ENCODE peak calls at places on chromosomes 1 and 21, in six cellular contexts. One of them, this sample, is unnamed.

GRCh38 chr21:35562876-35563275 is 497.4 kb downstream of the SETD4 start:
- DNase-seq in foreskin keratinocyte: no peak
- DNase-seq in dorsolateral prefrontal cortex: no peak
- DNase-seq in adrenal gland: no peak
- DNase-seq in stomach: no peak
- DNase-seq in fibroblast of lung: peak
- DNase-seq in this sample: no peak

GRCh38 chr1:119132179-119132578 is 8.3 kb downstream of the WARS2 start:
- DNase-seq in fibroblast of lung: no peak
- DNase-seq in foreskin keratinocyte: no peak
- DNase-seq in stomach: no peak
- DNase-seq in adrenal gland: no peak
- DNase-seq in dorsolateral prefrontal cortex: no peak
- DNase-seq in this sample: no peak

GRCh38 chr1:205523261-205523890 is 18.9 kb downstream of the CDK18 start:
- DNase-seq in dorsolateral prefrontal cortex: no peak
- DNase-seq in fibroblast of lung: no peak
- DNase-seq in stomach: no peak
- DNase-seq in adrenal gland: no peak
- DNase-seq in foreskin keratinocyte: no peak
- DNase-seq in this sample: no peak

GRCh38 chr1:45925728-45926287 is 122.4 kb downstream of the MAST2 start:
- DNase-seq in foreskin keratinocyte: no peak
- DNase-seq in dorsolateral prefrontal cortex: no peak
- DNase-seq in stomach: no peak
- DNase-seq in fibroblast of lung: no peak
- DNase-seq in adrenal gland: no peak
- DNase-seq in this sample: no peak

GRCh38 chr1:219666242-219666641 is 53.3 kb upstream of the ZC3H11B start:
- DNase-seq in dorsolateral prefrontal cortex: no peak
- DNase-seq in foreskin keratinocyte: no peak
- DNase-seq in adrenal gland: no peak
- DNase-seq in stomach: no peak
- DNase-seq in fibroblast of lung: peak
- DNase-seq in this sample: no peak

GRCh38 chr1:205852969-205853368 is 3.0 kb upstream of the PM20D1 start:
- DNase-seq in adrenal gland: no peak
- DNase-seq in fibroblast of lung: no peak
- DNase-seq in dorsolateral prefrontal cortex: no peak
- DNase-seq in stomach: no peak
- DNase-seq in foreskin keratinocyte: no peak
- DNase-seq in this sample: no peak

GRCh38 chr1:6224733-6225132 is 11.0 kb downstream of the ICMT start:
- DNase-seq in dorsolateral prefrontal cortex: no peak
- DNase-seq in adrenal gland: no peak
- DNase-seq in foreskin keratinocyte: no peak
- DNase-seq in stomach: no peak
- DNase-seq in fibroblast of lung: no peak
- DNase-seq in this sample: no peak

GRCh38 chr1:234781241-234782056 is 171.5 kb upstream of the IRF2BP2 start:
- DNase-seq in fibroblast of lung: no peak
- DNase-seq in adrenal gland: peak
- DNase-seq in stomach: no peak
- DNase-seq in dorsolateral prefrontal cortex: no peak
- DNase-seq in foreskin keratinocyte: no peak
- DNase-seq in this sample: no peak

GRCh38 chr1:224739997-224740687 is 124.0 kb downstream of the CNIH3 start:
- DNase-seq in dorsolateral prefrontal cortex: no peak
- DNase-seq in stomach: no peak
- DNase-seq in fibroblast of lung: no peak
- DNase-seq in adrenal gland: no peak
- DNase-seq in foreskin keratinocyte: no peak
- DNase-seq in this sample: no peak

GRCh38 chr1:245031041-245031440 is 123.7 kb upstream of the KIF26B start:
- DNase-seq in fibroblast of lung: no peak
- DNase-seq in adrenal gland: no peak
- DNase-seq in foreskin keratinocyte: no peak
- DNase-seq in stomach: no peak
- DNase-seq in dorsolateral prefrontal cortex: no peak
- DNase-seq in this sample: no peak

GRCh38 chr1:115828101-115829022 is 12.6 kb downstream of the NHLH2 start:
- DNase-seq in foreskin keratinocyte: no peak
- DNase-seq in fibroblast of lung: peak
- DNase-seq in adrenal gland: no peak
- DNase-seq in stomach: peak
- DNase-seq in dorsolateral prefrontal cortex: no peak
- DNase-seq in this sample: no peak

GRCh38 chr1:113191579-113192076 is 118.6 kb downstream of the LRIG2 start:
- DNase-seq in stomach: no peak
- DNase-seq in foreskin keratinocyte: no peak
- DNase-seq in adrenal gland: no peak
- DNase-seq in fibroblast of lung: no peak
- DNase-seq in dorsolateral prefrontal cortex: no peak
- DNase-seq in this sample: no peak

DNA sequence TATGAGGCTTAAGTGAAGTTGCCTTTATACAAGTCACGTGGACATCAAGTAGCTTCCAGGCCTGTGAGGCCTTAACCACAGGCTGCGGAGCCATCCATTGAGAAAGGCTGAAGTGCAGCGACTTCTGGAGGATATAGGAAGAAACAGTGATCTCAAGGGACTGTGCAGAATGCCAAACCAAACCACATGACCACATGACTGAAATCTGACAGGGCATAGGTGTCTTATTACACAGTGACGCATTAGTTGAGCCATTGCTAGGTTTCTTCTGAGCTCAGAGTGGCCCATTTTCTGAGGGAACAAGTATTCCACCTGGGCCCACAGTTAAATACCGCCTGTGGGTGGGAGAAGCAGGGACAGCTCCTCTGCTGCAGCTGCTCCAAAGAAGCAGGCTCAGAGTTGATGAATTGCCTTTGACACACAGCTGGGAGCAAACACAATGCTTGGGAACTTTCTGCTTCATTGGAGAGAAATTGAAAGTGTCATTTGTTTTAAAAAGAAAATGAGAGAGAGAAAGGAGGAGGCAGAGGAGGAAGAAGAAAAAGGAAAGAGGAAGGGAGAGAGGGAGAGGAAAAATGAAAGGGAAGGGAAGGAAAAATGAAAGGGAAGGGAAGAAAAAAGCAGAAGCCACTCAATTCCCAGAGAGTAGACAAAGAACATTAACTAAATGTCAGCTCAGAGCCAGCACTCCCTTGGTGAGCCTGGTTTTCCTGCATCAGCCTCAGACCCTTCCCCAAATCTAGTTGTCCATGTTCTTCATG is 94.4 kb downstream of the COLGALT2 start:
- DNase-seq in dorsolateral prefrontal cortex: no peak
- DNase-seq in fibroblast of lung: peak
- DNase-seq in stomach: no peak
- DNase-seq in foreskin keratinocyte: no peak
- DNase-seq in adrenal gland: no peak
- DNase-seq in this sample: peak
- TF ChIP-seq CTCF in dorsolateral prefrontal cortex: no peak
- TF ChIP-seq CTCF in fibroblast of lung: peak
- TF ChIP-seq CTCF in stomach: no peak
- TF ChIP-seq CTCF in foreskin keratinocyte: peak
- TF ChIP-seq CTCF in adrenal gland: no peak
- TF ChIP-seq CTCF in this sample: no peak

GRCh38 chr1:64933296-64934070 is 32.9 kb downstream of the JAK1 start:
- DNase-seq in foreskin keratinocyte: no peak
- DNase-seq in fibroblast of lung: peak
- DNase-seq in adrenal gland: peak
- DNase-seq in stomach: no peak
- DNase-seq in dorsolateral prefrontal cortex: no peak
- DNase-seq in this sample: no peak
- H3K27ac ChIP-seq in foreskin keratinocyte: no peak
- H3K27ac ChIP-seq in fibroblast of lung: peak
- H3K27ac ChIP-seq in adrenal gland: peak
- H3K27ac ChIP-seq in stomach: peak
- H3K27ac ChIP-seq in dorsolateral prefrontal cortex: peak
- H3K27ac ChIP-seq in this sample: no peak

GRCh38 chr1:43936470-43937151 is 3.0 kb downstream of the ARTN start:
- DNase-seq in dorsolateral prefrontal cortex: no peak
- DNase-seq in foreskin keratinocyte: no peak
- DNase-seq in fibroblast of lung: peak
- DNase-seq in stomach: peak
- DNase-seq in adrenal gland: no peak
- DNase-seq in this sample: no peak
- TF ChIP-seq CTCF in dorsolateral prefrontal cortex: peak
- TF ChIP-seq CTCF in foreskin keratinocyte: peak
- TF ChIP-seq CTCF in fibroblast of lung: no peak
- TF ChIP-seq CTCF in stomach: no peak
- TF ChIP-seq CTCF in adrenal gland: no peak
- TF ChIP-seq CTCF in this sample: peak

DNA sequence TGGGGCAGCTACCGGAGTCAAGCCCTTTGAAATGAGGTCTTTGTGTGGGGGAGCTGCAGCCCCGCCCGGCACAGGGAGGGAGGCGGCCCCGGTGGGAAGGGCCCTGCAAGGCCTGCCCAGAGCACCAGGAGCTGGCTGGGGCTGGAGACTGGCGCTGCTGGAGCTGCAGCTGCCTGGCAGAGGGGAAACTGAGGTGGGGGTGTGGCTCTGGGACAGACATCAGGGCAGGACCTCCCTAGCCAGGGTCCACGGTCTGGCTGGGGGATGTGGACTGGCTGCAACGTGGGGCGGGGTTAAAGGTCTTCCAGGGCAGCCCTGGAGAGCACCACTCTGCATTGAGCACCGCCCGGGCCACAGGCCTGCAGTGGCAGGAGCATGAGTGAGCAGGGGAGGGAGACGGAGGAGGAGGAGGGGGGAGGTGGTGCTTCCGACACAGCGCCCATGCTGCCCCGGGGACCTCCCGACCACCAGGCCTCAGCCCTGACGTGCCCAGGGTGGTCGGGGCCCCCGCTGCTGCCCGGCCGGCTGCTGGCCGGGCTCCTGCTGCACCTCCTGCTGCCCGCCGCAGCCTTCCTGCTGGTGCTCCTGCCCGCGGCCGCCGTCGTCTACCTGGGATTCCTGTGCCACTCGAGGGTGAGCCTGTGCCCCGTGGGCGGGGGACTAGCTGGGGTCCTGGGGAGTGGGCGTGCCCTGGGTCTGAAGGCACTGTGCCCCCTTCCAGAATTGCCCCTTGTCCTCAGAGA is 4.8 kb upstream of the ANKRD65 start:
- DNase-seq in fibroblast of lung: no peak
- DNase-seq in foreskin keratinocyte: no peak
- DNase-seq in adrenal gland: no peak
- DNase-seq in dorsolateral prefrontal cortex: peak
- DNase-seq in stomach: no peak
- DNase-seq in this sample: no peak
- H3K27ac ChIP-seq in fibroblast of lung: no peak
- H3K27ac ChIP-seq in foreskin keratinocyte: no peak
- H3K27ac ChIP-seq in adrenal gland: no peak
- H3K27ac ChIP-seq in dorsolateral prefrontal cortex: peak
- H3K27ac ChIP-seq in stomach: no peak
- H3K27ac ChIP-seq in this sample: peak

DNA sequence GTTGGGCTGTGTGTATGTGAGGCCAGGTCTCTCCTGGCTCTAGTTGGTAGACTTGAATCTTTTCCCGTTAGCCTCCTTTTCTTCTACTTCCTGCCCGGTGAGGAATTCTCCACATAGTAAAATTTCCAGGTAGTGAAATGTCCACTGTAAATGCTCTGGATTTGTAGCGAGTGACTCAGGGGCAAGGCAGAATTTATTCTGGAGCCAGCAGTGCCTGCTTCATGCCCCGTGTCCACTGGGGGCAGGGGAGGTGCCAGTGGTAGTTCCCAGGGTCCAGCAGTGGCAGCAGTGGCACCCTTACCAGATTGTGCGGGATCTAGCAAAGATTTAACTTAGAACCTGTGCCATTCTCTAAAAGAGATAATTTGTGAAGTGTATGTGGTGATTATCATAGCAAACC is 74.5 kb upstream of the USP24 start:
- DNase-seq in dorsolateral prefrontal cortex: no peak
- DNase-seq in stomach: no peak
- DNase-seq in foreskin keratinocyte: no peak
- DNase-seq in adrenal gland: no peak
- DNase-seq in fibroblast of lung: no peak
- DNase-seq in this sample: no peak
- TF ChIP-seq CTCF in dorsolateral prefrontal cortex: no peak
- TF ChIP-seq CTCF in stomach: no peak
- TF ChIP-seq CTCF in foreskin keratinocyte: no peak
- TF ChIP-seq CTCF in adrenal gland: no peak
- TF ChIP-seq CTCF in fibroblast of lung: no peak
- TF ChIP-seq CTCF in this sample: no peak

DNA sequence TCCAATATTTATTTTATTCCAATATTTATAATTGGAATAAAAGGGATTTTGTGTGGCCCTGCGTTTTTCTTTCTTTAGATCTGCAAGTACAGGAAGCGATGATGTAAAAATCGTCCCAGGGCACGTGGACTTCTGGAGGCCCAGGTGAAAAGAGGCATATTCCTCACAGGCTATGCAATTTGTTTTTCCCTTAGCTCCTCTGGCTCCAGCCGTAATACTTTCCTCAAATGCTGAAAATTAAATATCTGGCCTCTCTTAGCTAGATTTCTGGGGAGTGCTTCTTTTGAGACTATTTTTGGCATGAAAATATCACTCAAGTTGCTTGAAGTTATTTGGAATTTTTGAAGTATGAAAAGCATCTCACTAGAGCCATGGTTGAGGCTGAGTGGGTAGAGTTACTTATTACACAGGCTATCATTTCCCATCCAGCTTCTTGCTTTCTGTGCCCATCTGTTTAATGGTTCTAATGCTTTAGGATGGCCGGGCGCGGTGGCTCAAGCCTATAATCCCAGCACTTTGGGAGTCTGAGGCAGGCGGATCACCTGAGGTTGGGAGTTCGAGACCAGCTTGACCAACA is 59.7 kb downstream of the MYOM3 start:
- DNase-seq in adrenal gland: no peak
- DNase-seq in fibroblast of lung: no peak
- DNase-seq in stomach: no peak
- DNase-seq in foreskin keratinocyte: no peak
- DNase-seq in dorsolateral prefrontal cortex: no peak
- DNase-seq in this sample: no peak
- H3K27ac ChIP-seq in adrenal gland: no peak
- H3K27ac ChIP-seq in fibroblast of lung: no peak
- H3K27ac ChIP-seq in stomach: no peak
- H3K27ac ChIP-seq in foreskin keratinocyte: no peak
- H3K27ac ChIP-seq in dorsolateral prefrontal cortex: no peak
- H3K27ac ChIP-seq in this sample: no peak

GRCh38 chr1:31732343-31732742 is 28.5 kb upstream of the COL16A1 start:
- DNase-seq in stomach: no peak
- DNase-seq in adrenal gland: no peak
- DNase-seq in fibroblast of lung: no peak
- DNase-seq in dorsolateral prefrontal cortex: no peak
- DNase-seq in foreskin keratinocyte: no peak
- DNase-seq in this sample: no peak
- TF ChIP-seq CTCF in stomach: no peak
- TF ChIP-seq CTCF in adrenal gland: no peak
- TF ChIP-seq CTCF in fibroblast of lung: no peak
- TF ChIP-seq CTCF in dorsolateral prefrontal cortex: no peak
- TF ChIP-seq CTCF in foreskin keratinocyte: no peak
- TF ChIP-seq CTCF in this sample: no peak